ENCODE peak calls at places on chromosomes 6 and 20, in seven cellular contexts. A, R, F, E, K, B and O are unnamed samples.

GRCh38 chr6:151154418-151154817 is 85.3 kb upstream of the AKAP12 start:
- DNase-seq in A (no peak), R (no peak), F (no peak), E (peak), K (no peak), B (no peak), O (peak)

GRCh38 chr6:3252369-3252768 is 6.4 kb upstream of the PSMG4 start:
- DNase-seq in A (no peak), R (no peak), F (no peak), E (no peak), K (no peak), B (no peak), O (peak)

GRCh38 chr20:45322952-45323383 is 14.9 kb upstream of the MATN4 start:
- DNase-seq in A (peak), R (peak), F (peak), E (no peak), K (peak), B (peak), O (peak)

GRCh38 chr6:163010145-163010544 is 282.4 kb downstream of the PACRG start:
- DNase-seq in A (no peak), R (no peak), F (no peak), E (no peak), K (no peak), B (no peak), O (no peak)

GRCh38 chr6:98769546-98769945 is 64.8 kb upstream of the POU3F2 start:
- DNase-seq in A (no peak), R (no peak), F (peak), E (peak), K (no peak), B (peak), O (peak)

GRCh38 chr6:3228791-3229565 is 1.5 kb upstream of the TUBB2B start:
- DNase-seq in A (no peak), R (no peak), F (no peak), E (no peak), K (peak), B (peak), O (no peak)

GRCh38 chr6:144762450-144762849 is 477.3 kb downstream of the UTRN start:
- DNase-seq in A (no peak), R (no peak), F (no peak), E (no peak), K (no peak), B (no peak), O (no peak)

GRCh38 chr6:26258199-26258977 is 106.6 kb upstream of the BTN3A2 start:
- DNase-seq in A (no peak), R (no peak), F (no peak), E (no peak), K (no peak), B (no peak), O (peak)

GRCh38 chr6:43984442-43985321 is 142.6 kb downstream of the MRPL14 start:
- DNase-seq in A (no peak), R (no peak), F (no peak), E (no peak), K (no peak), B (no peak), O (no peak)

GRCh38 chr6:109202409-109203264 is 107.3 kb downstream of the CEP57L1 start:
- DNase-seq in A (peak), R (no peak), F (no peak), E (no peak), K (no peak), B (no peak), O (peak)

GRCh38 chr20:23228912-23229311 is 121.7 kb upstream of the NXT1 start:
- DNase-seq in A (no peak), R (no peak), F (no peak), E (peak), K (no peak), B (no peak), O (no peak)

GRCh38 chr6:148769304-148769968 is 22.6 kb downstream of the UST start:
- DNase-seq in A (no peak), R (no peak), F (no peak), E (no peak), K (no peak), B (no peak), O (no peak)

GRCh38 chr6:126540161-126540560 is 200.2 kb downstream of the CENPW start:
- DNase-seq in A (no peak), R (no peak), F (no peak), E (no peak), K (no peak), B (no peak), O (no peak)

GRCh38 chr6:128932061-128932460 is 49.1 kb downstream of the LAMA2 start:
- DNase-seq in A (peak), R (no peak), F (no peak), E (peak), K (no peak), B (no peak), O (peak)

GRCh38 chr6:158457616-158458278 is 102.1 kb upstream of the TMEM181 start:
- DNase-seq in A (peak), R (no peak), F (no peak), E (no peak), K (no peak), B (no peak), O (peak)

GRCh38 chr20:63087236-63087871 is 80.6 kb upstream of the BHLHE23 start:
- DNase-seq in A (no peak), R (no peak), F (no peak), E (no peak), K (peak), B (no peak), O (no peak)

GRCh38 chr20:39146394-39146793 is 184.2 kb downstream of the DHX35 start:
- DNase-seq in A (no peak), R (no peak), F (no peak), E (no peak), K (no peak), B (no peak), O (no peak)

GRCh38 chr6:134534708-134535149 is 216.8 kb upstream of the SGK1 start:
- DNase-seq in A (peak), R (no peak), F (no peak), E (peak), K (no peak), B (no peak), O (peak)

GRCh38 chr6:89599727-89600126 is 38.8 kb downstream of the LYRM2 start:
- DNase-seq in A (no peak), R (no peak), F (no peak), E (no peak), K (no peak), B (no peak), O (no peak)

GRCh38 chr20:50513169-50514034 is 3.2 kb downstream of the PTPN1 start:
- DNase-seq in A (peak), R (no peak), F (no peak), E (peak), K (no peak), B (no peak), O (peak)

GRCh38 chr6:169224185-169224695 is 29.4 kb downstream of the THBS2 start:
- DNase-seq in A (peak), R (no peak), F (peak), E (no peak), K (no peak), B (no peak), O (peak)

GRCh38 chr6:108068618-108069017 is 5.9 kb downstream of the OSTM1 start:
- DNase-seq in A (no peak), R (no peak), F (no peak), E (no peak), K (no peak), B (no peak), O (no peak)

GRCh38 chr6:75986935-75987334 is 85.5 kb downstream of the IMPG1 start:
- DNase-seq in A (no peak), R (no peak), F (no peak), E (no peak), K (no peak), B (no peak), O (no peak)

GRCh38 chr6:117008618-117009017 is 131.6 kb downstream of the RFX6 start:
- DNase-seq in A (no peak), R (no peak), F (no peak), E (no peak), K (no peak), B (no peak), O (no peak)

GRCh38 chr6:467111-467510 is 75.6 kb downstream of the IRF4 start:
- DNase-seq in A (no peak), R (no peak), F (no peak), E (no peak), K (no peak), B (no peak), O (no peak)

GRCh38 chr6:148335582-148335981 is 7.1 kb upstream of the SASH1 start:
- DNase-seq in A (peak), R (no peak), F (no peak), E (peak), K (no peak), B (no peak), O (peak)

GRCh38 chr20:57469418-57470211 is 55.3 kb downstream of the CTCFL start:
- DNase-seq in A (no peak), R (no peak), F (no peak), E (no peak), K (peak), B (no peak), O (no peak)

GRCh38 chr6:113654396-113654795 is 202.7 kb upstream of the MARCKS start:
- DNase-seq in A (peak), R (peak), F (no peak), E (peak), K (peak), B (no peak), O (peak)